ENCODE peak calls at places on chromosome 10, in eight cellular contexts. One of them, this sample, is unnamed.

GRCh38 chr10:18984531-18984930 is 64.1 kb upstream of the MALRD1 start:
- DNase-seq in psoas muscle: no peak
- DNase-seq in stomach: no peak
- DNase-seq in GM23338: no peak
- DNase-seq in HCT116: no peak
- DNase-seq in body of pancreas: no peak
- DNase-seq in right lobe of liver: no peak
- DNase-seq in pancreas: no peak
- DNase-seq in this sample: no peak

GRCh38 chr10:130369645-130370381 is 233.6 kb downstream of the GLRX3 start:
- DNase-seq in pancreas: no peak
- DNase-seq in body of pancreas: no peak
- DNase-seq in psoas muscle: no peak
- DNase-seq in stomach: no peak
- DNase-seq in HCT116: no peak
- DNase-seq in GM23338: no peak
- DNase-seq in right lobe of liver: no peak
- DNase-seq in this sample: peak; percentile 24

GRCh38 chr10:131173484-131174210 is 137.9 kb downstream of the TCERG1L start:
- DNase-seq in psoas muscle: no peak
- DNase-seq in HCT116: no peak
- DNase-seq in body of pancreas: no peak
- DNase-seq in pancreas: no peak
- DNase-seq in stomach: peak; percentile 24
- DNase-seq in right lobe of liver: no peak
- DNase-seq in GM23338: no peak
- DNase-seq in this sample: peak; percentile 40

GRCh38 chr10:69831231-69831855 is 29.6 kb downstream of the COL13A1 start:
- DNase-seq in HCT116: no peak
- DNase-seq in GM23338: no peak
- DNase-seq in pancreas: no peak
- DNase-seq in right lobe of liver: no peak
- DNase-seq in body of pancreas: no peak
- DNase-seq in stomach: no peak
- DNase-seq in psoas muscle: no peak
- DNase-seq in this sample: no peak

GRCh38 chr10:34576789-34577188 is 238.3 kb downstream of the PARD3 start:
- DNase-seq in psoas muscle: no peak
- DNase-seq in right lobe of liver: no peak
- DNase-seq in stomach: no peak
- DNase-seq in body of pancreas: no peak
- DNase-seq in HCT116: no peak
- DNase-seq in pancreas: no peak
- DNase-seq in GM23338: no peak
- DNase-seq in this sample: no peak

GRCh38 chr10:23038172-23038571 is 57.2 kb upstream of the MSRB2 start:
- DNase-seq in stomach: no peak
- DNase-seq in right lobe of liver: no peak
- DNase-seq in pancreas: no peak
- DNase-seq in psoas muscle: no peak
- DNase-seq in GM23338: no peak
- DNase-seq in HCT116: no peak
- DNase-seq in body of pancreas: no peak
- DNase-seq in this sample: no peak

GRCh38 chr10:24465124-24465874 is 256.4 kb downstream of the KIAA1217 start:
- DNase-seq in stomach: peak; percentile 57
- DNase-seq in HCT116: no peak
- DNase-seq in body of pancreas: peak; percentile 56
- DNase-seq in pancreas: no peak
- DNase-seq in GM23338: no peak
- DNase-seq in psoas muscle: no peak
- DNase-seq in right lobe of liver: no peak
- DNase-seq in this sample: peak; percentile 83

GRCh38 chr10:126336786-126337185 is 51.5 kb downstream of the ADAM12 start:
- DNase-seq in body of pancreas: no peak
- DNase-seq in GM23338: no peak
- DNase-seq in stomach: no peak
- DNase-seq in pancreas: no peak
- DNase-seq in psoas muscle: no peak
- DNase-seq in HCT116: no peak
- DNase-seq in right lobe of liver: no peak
- DNase-seq in this sample: no peak

DNA sequence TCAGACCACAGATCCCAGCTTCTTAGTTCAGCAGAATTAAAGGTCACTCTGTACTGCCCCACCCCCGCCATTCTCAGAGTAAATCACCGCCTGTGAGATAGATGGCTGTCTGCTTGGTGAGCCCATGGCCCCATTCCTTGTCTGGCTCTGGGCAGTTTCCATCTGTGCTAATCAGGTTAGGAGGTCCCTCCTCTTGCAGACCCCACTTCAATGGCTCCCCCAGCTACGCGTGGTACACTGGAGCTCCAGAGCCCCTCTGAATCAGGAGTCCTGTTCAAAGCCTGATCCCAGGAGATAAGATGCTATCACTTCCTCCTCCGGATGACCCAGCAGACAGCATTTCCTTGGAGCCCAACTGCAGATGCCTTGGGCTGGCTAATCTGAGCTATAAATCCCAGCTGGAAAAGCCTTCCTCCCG is 122.4 kb downstream of the SH3PXD2A start:
- DNase-seq in HCT116: no peak
- DNase-seq in right lobe of liver: peak; percentile 11
- DNase-seq in GM23338: no peak
- DNase-seq in stomach: no peak
- DNase-seq in pancreas: no peak
- DNase-seq in body of pancreas: no peak
- DNase-seq in psoas muscle: no peak
- DNase-seq in this sample: no peak
- H3K27ac ChIP-seq in HCT116: no peak overlapping the region
- H3K27ac ChIP-seq in right lobe of liver: no peak overlapping the region
- H3K27ac ChIP-seq in GM23338: no peak overlapping the region
- H3K27ac ChIP-seq in stomach: no peak overlapping the region
- H3K27ac ChIP-seq in pancreas: peak overlapping the region; percentile 76
- H3K27ac ChIP-seq in body of pancreas: peak overlapping the region; percentile 59
- H3K27ac ChIP-seq in psoas muscle: no peak overlapping the region
- H3K27ac ChIP-seq in this sample: no peak overlapping the region

DNA sequence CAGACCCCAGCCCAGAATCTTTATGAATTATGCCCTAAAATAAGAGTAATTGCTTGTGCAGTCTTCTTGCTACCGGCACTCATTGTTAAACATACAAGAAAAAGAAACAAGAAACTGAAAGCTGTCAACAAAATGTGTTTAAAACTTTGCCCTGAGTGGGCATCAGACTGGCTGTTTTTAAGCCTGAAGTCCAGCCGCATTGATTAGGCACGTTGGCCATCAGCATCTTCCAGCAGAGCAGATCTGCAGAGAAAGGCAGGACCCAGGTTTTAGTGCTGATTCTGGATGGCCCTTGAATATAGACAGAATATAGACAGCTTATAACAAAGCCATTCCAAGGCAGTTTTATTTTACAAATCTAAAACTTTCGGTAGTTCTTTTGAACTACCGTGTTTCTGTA is 102.8 kb downstream of the POLL start:
- DNase-seq in body of pancreas: no peak
- DNase-seq in GM23338: no peak
- DNase-seq in stomach: no peak
- DNase-seq in HCT116: no peak
- DNase-seq in pancreas: no peak
- DNase-seq in right lobe of liver: no peak
- DNase-seq in psoas muscle: no peak
- DNase-seq in this sample: no peak
- H3K4me3 ChIP-seq in body of pancreas: no peak overlapping the region
- H3K4me3 ChIP-seq in GM23338: no peak overlapping the region
- H3K4me3 ChIP-seq in stomach: no peak overlapping the region
- H3K4me3 ChIP-seq in HCT116: no peak overlapping the region
- H3K4me3 ChIP-seq in pancreas: no peak overlapping the region
- H3K4me3 ChIP-seq in right lobe of liver: no peak overlapping the region
- H3K4me3 ChIP-seq in psoas muscle: peak overlapping the region; percentile 66
- H3K4me3 ChIP-seq in this sample: no peak overlapping the region

DNA sequence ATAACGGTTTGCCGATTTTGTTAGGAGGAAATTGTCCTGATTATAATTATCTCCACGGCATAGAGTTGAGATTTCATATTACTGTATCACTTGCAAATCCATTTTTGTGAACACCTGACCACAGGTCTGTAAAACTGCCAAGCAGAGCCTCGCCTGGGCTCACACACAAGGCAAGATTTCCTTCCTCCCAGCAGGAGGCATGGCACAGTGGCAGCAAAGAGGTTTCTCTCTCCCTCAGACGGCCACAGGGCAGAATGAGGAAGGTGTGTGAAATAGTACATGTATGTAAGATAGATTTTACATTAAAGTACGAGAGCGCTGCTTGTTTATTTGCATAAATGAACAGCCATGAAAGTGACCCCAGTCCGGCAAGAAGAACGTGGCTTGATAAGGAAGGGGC is 130.1 kb downstream of the CELF2 start:
- DNase-seq in psoas muscle: no peak
- DNase-seq in GM23338: peak; percentile 34
- DNase-seq in body of pancreas: no peak
- DNase-seq in right lobe of liver: no peak
- DNase-seq in HCT116: no peak
- DNase-seq in pancreas: no peak
- DNase-seq in stomach: peak; percentile 35
- DNase-seq in this sample: no peak
- TF ChIP-seq CTCF in psoas muscle: peak; percentile 14
- TF ChIP-seq CTCF in GM23338: no peak
- TF ChIP-seq CTCF in body of pancreas: no peak
- TF ChIP-seq CTCF in right lobe of liver: no peak
- TF ChIP-seq CTCF in HCT116: no peak
- TF ChIP-seq CTCF in pancreas: no peak
- TF ChIP-seq CTCF in stomach: no peak
- TF ChIP-seq CTCF in this sample: no peak

DNA sequence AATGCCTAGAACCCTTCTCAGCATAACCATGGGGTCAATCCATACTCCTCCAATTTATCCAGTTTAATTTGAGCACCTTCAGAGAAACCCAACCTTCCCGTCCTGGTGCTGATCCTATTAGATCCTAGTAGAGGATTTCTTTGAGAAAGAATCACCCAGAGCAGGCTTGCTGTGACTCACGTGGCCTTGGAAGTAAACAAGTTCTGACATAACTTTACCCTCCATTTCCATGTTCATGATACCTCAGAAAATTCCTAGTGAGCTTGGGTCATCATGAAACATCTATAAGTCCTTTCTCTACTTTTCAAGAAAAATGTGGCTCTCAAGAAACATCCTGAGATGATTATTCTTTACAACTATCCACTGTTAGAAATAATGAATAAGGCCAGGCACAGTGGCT is 71.7 kb downstream of the PRLHR start:
- DNase-seq in right lobe of liver: no peak
- DNase-seq in body of pancreas: no peak
- DNase-seq in GM23338: no peak
- DNase-seq in psoas muscle: no peak
- DNase-seq in HCT116: no peak
- DNase-seq in stomach: no peak
- DNase-seq in pancreas: no peak
- DNase-seq in this sample: no peak
- H3K27ac ChIP-seq in right lobe of liver: no peak overlapping the region
- H3K27ac ChIP-seq in body of pancreas: no peak overlapping the region
- H3K27ac ChIP-seq in GM23338: no peak overlapping the region
- H3K27ac ChIP-seq in psoas muscle: no peak overlapping the region
- H3K27ac ChIP-seq in HCT116: no peak overlapping the region
- H3K27ac ChIP-seq in stomach: no peak overlapping the region
- H3K27ac ChIP-seq in pancreas: no peak overlapping the region
- H3K27ac ChIP-seq in this sample: no peak overlapping the region

GRCh38 chr10:125060486-125060850 is 99.9 kb downstream of the CTBP2 start:
- DNase-seq in GM23338: no peak
- DNase-seq in right lobe of liver: no peak
- DNase-seq in pancreas: no peak
- DNase-seq in stomach: no peak
- DNase-seq in psoas muscle: no peak
- DNase-seq in body of pancreas: no peak
- DNase-seq in HCT116: no peak
- DNase-seq in this sample: no peak
- H3K4me3 ChIP-seq in GM23338: no peak overlapping the region
- H3K4me3 ChIP-seq in right lobe of liver: no peak overlapping the region
- H3K4me3 ChIP-seq in pancreas: no peak overlapping the region
- H3K4me3 ChIP-seq in stomach: no peak overlapping the region
- H3K4me3 ChIP-seq in psoas muscle: peak overlapping the region; percentile 39
- H3K4me3 ChIP-seq in body of pancreas: no peak overlapping the region
- H3K4me3 ChIP-seq in HCT116: no peak overlapping the region
- H3K4me3 ChIP-seq in this sample: peak overlapping the region; percentile 22

DNA sequence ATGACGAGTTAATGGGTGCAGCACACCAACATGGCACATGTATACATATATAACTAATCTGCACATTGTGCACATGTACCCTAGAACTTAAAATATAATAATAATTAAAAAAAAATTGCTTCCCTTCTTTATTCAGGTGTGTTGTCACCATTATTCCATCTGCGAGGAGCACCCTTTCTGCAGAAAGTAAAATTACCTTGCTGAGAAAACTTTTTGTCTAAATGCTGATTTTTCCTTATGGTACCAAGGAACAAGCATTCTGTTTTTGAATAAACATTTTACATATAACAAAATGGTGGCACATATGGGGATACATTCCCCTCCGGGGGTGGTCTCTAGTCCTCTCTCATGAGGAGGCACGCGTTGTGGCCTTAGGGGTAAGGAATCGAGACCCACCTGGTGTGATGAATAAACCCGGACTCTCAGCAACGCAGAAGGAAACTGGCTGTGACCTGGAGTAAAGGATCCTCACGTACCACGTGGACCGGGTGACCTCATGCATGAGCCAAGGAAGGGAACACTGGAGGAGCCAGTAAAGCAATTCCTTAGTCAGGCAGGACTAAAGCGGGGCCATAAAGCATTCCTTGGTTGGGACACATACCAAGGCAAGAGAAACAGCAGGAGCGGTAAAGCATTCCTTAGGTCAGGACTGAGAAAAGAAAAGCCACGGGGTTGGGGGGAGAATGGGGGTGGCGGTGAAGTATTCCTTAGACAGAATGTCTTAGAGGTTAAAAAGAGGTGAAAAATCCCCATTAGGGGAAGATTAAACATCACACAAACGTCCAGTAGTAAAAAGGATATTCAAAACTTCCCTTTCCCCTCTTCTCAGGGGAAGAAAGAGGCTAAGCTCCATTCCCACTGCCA is 20.8 kb upstream of the OPTN start:
- DNase-seq in HCT116: no peak
- DNase-seq in pancreas: no peak
- DNase-seq in right lobe of liver: no peak
- DNase-seq in psoas muscle: no peak
- DNase-seq in GM23338: no peak
- DNase-seq in body of pancreas: no peak
- DNase-seq in stomach: no peak
- DNase-seq in this sample: no peak
- TF ChIP-seq CTCF in HCT116: no peak
- TF ChIP-seq CTCF in pancreas: no peak
- TF ChIP-seq CTCF in right lobe of liver: no peak
- TF ChIP-seq CTCF in psoas muscle: no peak
- TF ChIP-seq CTCF in GM23338: no peak
- TF ChIP-seq CTCF in body of pancreas: no peak
- TF ChIP-seq CTCF in stomach: no peak
- TF ChIP-seq CTCF in this sample: no peak

This sample was measured in kidney.